ENCODE peak calls at places on chromosomes 5 and 9, in ten cellular contexts. U is transverse colon, Y is stomach, B is adrenal gland, T is heart left ventricle, X is thyroid gland, A is tibial nerve, S is breast epithelium, C is HCT116, G is IMR-90. E is an unnamed sample.

GRCh38 chr9:18056993-18057369 is 417.0 kb upstream of the ADAMTSL1 start:
- DNase-seq in X (no peak), A (no peak), Y (no peak), G (no peak), T (no peak), C (no peak), U (no peak), B (no peak), S (no peak), E (no peak)

GRCh38 chr5:79642210-79642609 is 30.0 kb downstream of the TENT2 start:
- DNase-seq in T (no peak), U (no peak), C (no peak), G (peak), X (no peak), S (no peak), A (no peak), Y (no peak), B (no peak), E (no peak)

GRCh38 chr9:27194401-27195091 is 85.5 kb downstream of the TEK start:
- DNase-seq in X (no peak), C (peak), B (no peak), T (no peak), S (no peak), U (no peak), G (peak), Y (no peak), A (no peak), E (no peak)

GRCh38 chr9:128370752-128371621 is at the start of gene URM1:
- DNase-seq in T (peak), S (peak), Y (peak), X (peak), C (peak), U (peak), G (peak), A (peak), B (peak), E (peak)

GRCh38 chr9:106350777-106351176 is 512.2 kb upstream of the ZNF462 start:
- DNase-seq in A (no peak), X (no peak), C (no peak), S (no peak), B (no peak), U (no peak), T (no peak), G (no peak), Y (no peak), E (no peak)

GRCh38 chr5:109759304-109759703 is 69.6 kb downstream of the MAN2A1 start:
- DNase-seq in U (no peak), S (no peak), B (no peak), C (no peak), A (no peak), X (no peak), G (peak), Y (no peak), T (no peak), E (no peak)

GRCh38 chr5:173963867-173964429 is 25.0 kb upstream of the C5orf47 start:
- DNase-seq in Y (no peak), G (no peak), S (peak), C (no peak), B (no peak), A (no peak), U (peak), T (no peak), X (no peak), E (no peak)

GRCh38 chr5:155839251-155840037 is 487.5 kb upstream of the SGCD start:
- DNase-seq in A (no peak), Y (no peak), X (no peak), C (no peak), G (peak), S (no peak), B (no peak), U (no peak), T (no peak), E (no peak)

GRCh38 chr9:15735083-15735974 is 182.5 kb downstream of the CCDC171 start:
- DNase-seq in G (peak), U (no peak), B (no peak), A (no peak), C (no peak), S (no peak), X (no peak), Y (no peak), T (no peak), E (no peak)

GRCh38 chr9:4497855-4498254 is 7.6 kb downstream of the SLC1A1 start:
- DNase-seq in S (no peak), U (no peak), X (no peak), A (no peak), G (peak), Y (no peak), T (no peak), C (no peak), B (no peak), E (no peak)

GRCh38 chr5:96629774-96630173 is 32.4 kb upstream of the CAST start:
- DNase-seq in A (no peak), X (peak), U (no peak), C (peak), S (peak), T (no peak), B (no peak), Y (peak), G (peak), E (no peak)

GRCh38 chr9:134061019-134061687 is 6.7 kb downstream of the BRD3 start:
- DNase-seq in C (no peak), B (no peak), U (no peak), Y (no peak), T (no peak), A (no peak), S (no peak), X (no peak), G (no peak), E (no peak)

GRCh38 chr5:79986260-79986659 is 4.8 kb downstream of the MTX3 start:
- DNase-seq in B (no peak), A (no peak), T (no peak), Y (no peak), C (no peak), U (no peak), G (no peak), S (no peak), X (no peak), E (no peak)

GRCh38 chr9:107504585-107505455 is 15.3 kb upstream of the KLF4 start:
- DNase-seq in X (peak), Y (peak), G (peak), T (no peak), B (peak), C (no peak), U (peak), S (peak), A (no peak), E (no peak)

GRCh38 chr9:123834218-123834906 is 95.6 kb downstream of the DENND1A start:
- DNase-seq in S (no peak), T (no peak), G (peak), A (no peak), B (no peak), Y (no peak), U (no peak), X (no peak), C (no peak), E (no peak)

GRCh38 chr5:307306-307705 is 14.2 kb upstream of the AHRR start:
- DNase-seq in X (no peak), G (no peak), S (no peak), A (no peak), T (no peak), C (no peak), B (no peak), U (no peak), Y (peak), E (no peak)

GRCh38 chr9:16806674-16807073 is 63.8 kb downstream of the BNC2 start:
- DNase-seq in C (no peak), A (no peak), X (no peak), S (no peak), G (no peak), B (no peak), Y (no peak), U (no peak), T (no peak), E (no peak)

GRCh38 chr9:16811987-16812685 is 58.3 kb downstream of the BNC2 start:
- DNase-seq in X (no peak), G (no peak), U (no peak), S (no peak), T (no peak), A (no peak), Y (no peak), C (no peak), B (no peak), E (no peak)

GRCh38 chr9:16813838-16814237 is 56.6 kb downstream of the BNC2 start:
- DNase-seq in S (no peak), G (no peak), T (no peak), X (no peak), B (no peak), Y (no peak), C (no peak), A (no peak), U (no peak), E (no peak)

GRCh38 chr9:16815042-16815441 is 55.4 kb downstream of the BNC2 start:
- DNase-seq in T (no peak), S (no peak), A (no peak), Y (no peak), B (no peak), X (no peak), G (no peak), U (no peak), C (no peak), E (no peak)

DNA sequence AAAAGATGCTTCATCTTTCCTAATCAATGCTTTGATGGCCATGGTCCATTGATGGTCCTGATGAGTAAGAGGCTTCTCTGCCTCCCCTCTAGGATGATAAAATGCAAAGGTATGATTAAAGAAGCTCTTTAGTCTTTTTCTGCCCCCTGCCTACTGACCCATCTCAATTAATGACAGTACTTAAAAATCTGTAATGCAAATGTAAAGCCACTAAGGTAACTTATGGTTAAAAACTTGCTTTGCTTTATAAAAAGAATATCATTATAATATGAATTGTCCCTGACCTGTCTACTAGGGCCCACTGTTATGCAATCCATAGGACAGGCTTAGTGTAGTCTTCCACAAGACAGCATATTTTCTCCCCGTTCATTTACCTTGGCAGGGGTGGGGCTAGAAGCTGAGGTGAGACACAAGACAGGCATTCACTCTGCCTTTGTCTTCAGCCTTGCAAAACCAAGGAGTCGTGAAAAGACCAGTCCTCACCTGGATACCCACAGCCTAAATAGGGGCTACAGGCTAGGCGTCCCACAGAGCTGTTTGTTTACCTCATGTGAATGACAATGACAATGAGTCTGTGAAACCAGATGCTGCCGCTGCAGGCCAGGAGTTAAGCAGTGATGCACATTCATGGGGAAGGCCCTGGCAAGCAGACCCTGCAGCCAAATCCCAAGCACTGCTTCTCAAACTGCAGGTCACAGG is 60.4 kb downstream of the BNC2 start:
- DNase-seq in Y (no peak), S (no peak), X (no peak), T (no peak), B (no peak), U (no peak), A (no peak), C (no peak), G (no peak), E (no peak)
- TF ChIP-seq POLR2A in Y (no peak), S (no peak), X (no peak), T (no peak), B (no peak), U (no peak), A (no peak), C (no peak), G (no peak), E (no peak)

GRCh38 chr5:154770111-154770510 is 14.9 kb downstream of the LARP1 start:
- DNase-seq in U (no peak), T (no peak), Y (no peak), C (no peak), X (no peak), B (no peak), S (no peak), A (no peak), G (no peak), E (no peak)

GRCh38 chr5:154768207-154768606 is 13.0 kb downstream of the LARP1 start:
- DNase-seq in B (no peak), Y (no peak), X (no peak), T (no peak), G (no peak), A (no peak), U (no peak), S (no peak), C (no peak), E (no peak)

GRCh38 chr5:154767537-154767936 is 12.4 kb downstream of the LARP1 start:
- DNase-seq in A (no peak), S (no peak), Y (no peak), X (no peak), T (no peak), U (no peak), G (no peak), B (no peak), C (no peak), E (no peak)

GRCh38 chr5:154773314-154773713 is 18.1 kb downstream of the LARP1 start:
- DNase-seq in U (no peak), S (no peak), C (no peak), X (no peak), T (no peak), G (no peak), Y (no peak), B (no peak), A (no peak), E (no peak)

DNA sequence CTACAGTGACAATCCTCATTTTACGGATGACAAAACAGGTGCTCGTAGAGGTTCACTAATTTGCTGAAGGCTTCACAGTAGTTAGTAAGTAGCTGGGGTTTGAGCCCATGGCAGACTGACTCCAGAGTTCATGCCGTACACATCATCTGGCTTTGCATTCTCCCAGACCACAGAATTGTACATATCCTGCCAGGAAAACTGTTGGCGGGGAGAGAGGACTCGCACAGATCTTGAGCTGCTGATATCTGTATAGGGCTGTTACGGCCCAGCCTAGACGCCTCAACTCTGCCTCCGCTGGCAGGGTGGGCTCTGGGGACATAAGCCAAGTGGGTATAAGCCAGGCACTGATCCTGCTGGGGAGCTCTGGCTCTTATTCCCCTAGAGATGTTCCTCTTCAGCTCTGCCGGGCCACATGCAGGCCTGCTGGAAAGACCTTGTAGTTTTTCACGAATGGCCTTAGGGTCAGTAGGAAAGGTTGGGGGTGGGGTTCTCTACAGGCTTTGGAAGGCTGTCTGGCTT is 16.3 kb downstream of the LARP1 start:
- DNase-seq in S (peak), A (peak), B (peak), X (no peak), U (no peak), T (peak), C (no peak), G (peak), Y (no peak), E (no peak)
- H3K27ac ChIP-seq in S (peak), A (peak), B (peak), X (peak), U (peak), T (peak), C (no peak), G (peak), Y (no peak), E (no peak)

GRCh38 chr9:94031946-94032345 is 52.3 kb upstream of the PTPDC1 start:
- DNase-seq in B (no peak), X (no peak), A (no peak), T (no peak), C (no peak), U (no peak), G (no peak), S (no peak), Y (no peak), E (no peak)

GRCh38 chr9:94031380-94031779 is 52.9 kb upstream of the PTPDC1 start:
- DNase-seq in A (no peak), S (no peak), B (no peak), U (no peak), G (no peak), C (no peak), Y (no peak), X (no peak), T (no peak), E (no peak)

GRCh38 chr9:94029932-94030317 is 54.3 kb upstream of the PTPDC1 start:
- DNase-seq in G (no peak), T (no peak), A (no peak), U (no peak), X (no peak), Y (no peak), B (no peak), C (no peak), S (no peak), E (no peak)

GRCh38 chr9:94033383-94033782 is 50.9 kb upstream of the PTPDC1 start:
- DNase-seq in G (no peak), A (no peak), U (no peak), X (no peak), T (no peak), C (no peak), S (no peak), B (no peak), Y (no peak), E (no peak)

DNA sequence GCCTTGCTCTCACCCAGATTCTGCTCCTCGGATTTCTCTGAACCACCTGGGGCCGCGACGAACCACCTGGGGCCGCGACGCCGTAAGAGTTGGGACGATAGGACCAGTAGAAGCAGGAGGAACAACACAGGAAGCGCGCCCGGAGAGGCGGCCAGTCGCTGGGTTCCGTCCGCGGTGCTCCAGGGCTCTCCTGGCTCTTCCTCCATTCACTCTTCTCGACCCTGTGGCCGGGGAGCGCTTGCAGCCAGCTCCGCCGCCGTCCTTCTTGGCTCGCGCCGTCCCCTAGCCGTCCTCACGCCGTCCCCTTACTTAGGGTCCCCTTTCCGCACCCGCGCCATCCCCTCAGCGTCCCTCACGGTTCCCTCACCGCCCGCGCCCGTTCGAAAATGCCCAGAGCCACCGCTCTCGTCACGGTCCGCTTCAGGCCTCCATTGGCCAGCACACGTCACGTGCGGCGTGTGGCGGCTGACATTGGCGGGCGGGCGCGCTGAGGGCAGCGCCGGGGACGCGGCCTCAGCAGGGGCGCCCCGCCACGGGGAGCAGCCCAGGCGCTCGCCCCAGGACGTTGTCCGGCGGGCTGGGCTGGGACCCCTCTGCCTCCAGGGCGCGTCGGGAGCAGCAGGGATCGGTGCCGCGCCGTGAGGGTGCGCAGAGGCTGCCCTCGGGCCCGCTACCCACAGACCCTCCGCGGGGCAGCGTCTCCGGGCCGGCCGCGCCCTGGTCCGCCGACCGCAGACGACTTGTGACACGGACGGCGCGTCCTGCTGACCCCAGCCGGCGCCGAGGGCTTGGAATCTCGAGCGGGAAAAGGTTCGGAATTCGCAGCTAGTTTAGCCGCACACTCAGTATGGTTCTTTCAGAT is 53.7 kb upstream of the PTPDC1 start:
- DNase-seq in S (peak), X (peak), A (peak), T (peak), Y (peak), U (peak), C (peak), B (peak), G (peak), E (peak)
- TF ChIP-seq POLR2A in S (no peak), X (peak), A (peak), T (peak), Y (peak), U (peak), C (peak), B (peak), G (peak), E (peak)

GRCh38 chr5:139459451-139459934 is 3.0 kb downstream of the ECSCR start:
- DNase-seq in C (no peak), T (peak), B (no peak), G (no peak), X (peak), S (no peak), U (no peak), Y (peak), A (no peak), E (no peak)

GRCh38 chr5:139458580-139459407 is 3.7 kb downstream of the ECSCR start:
- DNase-seq in S (peak), B (no peak), A (no peak), C (no peak), Y (peak), X (peak), G (peak), U (peak), T (no peak), E (peak)

GRCh38 chr5:139457653-139458306 is 4.8 kb downstream of the ECSCR start:
- DNase-seq in Y (no peak), C (no peak), A (no peak), B (no peak), X (no peak), T (no peak), S (no peak), U (no peak), G (no peak), E (no peak)

GRCh38 chr5:139456776-139457175 is 5.8 kb downstream of the ECSCR start:
- DNase-seq in B (no peak), U (no peak), X (no peak), Y (no peak), G (no peak), S (no peak), C (no peak), T (no peak), A (no peak), E (no peak)

DNA sequence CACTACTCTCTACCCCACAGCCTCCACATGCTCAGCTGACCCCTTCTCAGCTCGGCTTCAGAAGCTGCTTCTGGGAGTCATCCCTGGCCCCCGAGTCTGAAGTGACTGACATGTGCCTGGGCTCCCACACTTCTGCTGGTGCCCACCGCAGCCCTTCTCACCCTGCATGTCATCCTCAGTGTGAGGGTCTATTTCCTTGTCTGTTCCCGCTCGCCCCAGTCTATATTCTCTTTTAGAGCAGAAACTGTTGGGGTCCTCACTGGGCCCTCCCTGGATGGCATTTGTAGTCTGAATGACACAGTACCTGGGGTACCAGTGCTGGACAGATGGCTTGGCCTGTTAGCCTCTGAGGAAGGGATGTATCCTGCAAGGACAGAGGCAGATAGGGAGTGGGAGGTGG is 5.3 kb downstream of the ECSCR start:
- DNase-seq in S (no peak), G (no peak), U (no peak), Y (no peak), A (no peak), T (no peak), X (no peak), C (no peak), B (no peak), E (no peak)
- H3K27ac ChIP-seq in S (no peak), G (no peak), U (no peak), Y (no peak), A (no peak), T (no peak), X (no peak), C (no peak), B (no peak), E (no peak)

DNA sequence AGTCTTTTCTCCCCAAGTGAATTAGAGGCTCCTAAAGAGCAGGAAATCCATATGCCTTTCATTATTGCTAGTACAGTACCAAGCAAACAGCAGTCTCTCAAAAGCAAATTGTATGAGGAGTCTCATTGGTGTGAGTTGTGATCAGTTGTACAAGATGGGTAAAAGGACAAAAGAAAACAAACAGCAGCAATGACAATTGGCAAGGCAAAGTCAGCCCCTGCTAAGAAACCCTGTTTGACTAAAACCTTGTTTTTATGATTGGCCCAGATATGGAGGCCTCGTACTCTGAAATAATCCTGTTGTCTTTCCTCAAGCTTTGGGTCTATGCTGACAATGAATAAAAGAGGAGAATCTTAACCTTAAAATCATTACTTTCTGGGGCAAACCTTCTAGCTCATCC is 69.8 kb downstream of the FOXD1 start:
- DNase-seq in U (no peak), C (no peak), A (no peak), G (no peak), S (no peak), B (no peak), T (no peak), X (no peak), Y (no peak), E (no peak)
- TF ChIP-seq POLR2A in U (no peak), C (no peak), A (no peak), G (no peak), S (no peak), B (no peak), T (no peak), X (no peak), Y (no peak), E (no peak)

E was measured in Peyer's patch.